ENCODE peak calls at places on chromosomes 12 and 14, in four cellular contexts. V is MCF 10A; I is activated T-helper 1 cell treated with anti-CD3 and anti-CD28 coated beads, Interleukin-2, amount 50 U/mL, for 16 hours; U is RWPE1. T is an unnamed sample.

GRCh38 chr14:66483322-66483721 is 2.8 kb upstream of the CCDC196 start:
- DNase-seq in V (peak; percentile 91), I (no peak), U (peak; percentile 9), T (no peak)

GRCh38 chr12:53575502-53576264 is 50.5 kb downstream of the ATF7 start:
- DNase-seq in V (peak; percentile 91), I (no peak), U (peak; percentile 84), T (no peak)

GRCh38 chr14:101097109-101097793 is 193.7 kb upstream of the RTL1 start:
- DNase-seq in V (no peak), I (no peak), U (no peak), T (no peak)

GRCh38 chr12:20696181-20696580 is 1.0 kb downstream of the SLCO1C1 start:
- DNase-seq in V (no peak), I (no peak), U (no peak), T (no peak)

GRCh38 chr14:101046071-101046470 is 142.5 kb upstream of the RTL1 start:
- DNase-seq in V (no peak), I (no peak), U (no peak), T (no peak)

GRCh38 chr12:17344649-17345048 is 738.7 kb upstream of the LMO3 start:
- DNase-seq in V (no peak), I (no peak), U (no peak), T (no peak)

GRCh38 chr12:22974865-22975264 is 349.9 kb downstream of the ETNK1 start:
- DNase-seq in V (peak; percentile 83), I (no peak), U (peak; percentile 67), T (no peak)

GRCh38 chr12:21451529-21451928 is 14.1 kb downstream of the PYROXD1 start:
- DNase-seq in V (no peak), I (no peak), U (no peak), T (no peak)

GRCh38 chr14:77991128-77991772 is 178.9 kb upstream of the NRXN3 start:
- DNase-seq in V (no peak), I (no peak), U (no peak), T (no peak)

GRCh38 chr14:36001936-36002335 is 174.6 kb downstream of the PTCSC3 start:
- DNase-seq in V (no peak), I (no peak), U (no peak), T (no peak)

GRCh38 chr12:102685841-102686240 is 205.5 kb upstream of the IGF1 start:
- DNase-seq in V (no peak), I (no peak), U (no peak), T (no peak)

GRCh38 chr12:39103552-39104165 is 198.3 kb upstream of the CPNE8 start:
- DNase-seq in V (peak; percentile 87), I (no peak), U (peak; percentile 80), T (peak; percentile 34)

GRCh38 chr12:88202500-88202899 is 60.4 kb downstream of the TMTC3 start:
- DNase-seq in V (no peak), I (no peak), U (no peak), T (no peak)

GRCh38 chr12:26010293-26010821 is 51.9 kb downstream of the RASSF8 start:
- DNase-seq in V (peak; percentile 79), I (no peak), U (peak; percentile 15), T (no peak)

GRCh38 chr14:79467837-79468236 is 743.5 kb downstream of the DIO2 start:
- DNase-seq in V (no peak), I (no peak), U (no peak), T (no peak)

GRCh38 chr12:47821346-47821706 is 1.6 kb upstream of the HDAC7 start:
- DNase-seq in V (no peak), I (no peak), U (no peak), T (no peak)

GRCh38 chr14:34038358-34039057 is 87.6 kb upstream of the EGLN3 start:
- DNase-seq in V (no peak), I (no peak), U (no peak), T (no peak)

GRCh38 chr12:123019841-123020138 is 39.3 kb downstream of the ARL6IP4 start:
- DNase-seq in V (no peak), I (no peak), U (no peak), T (no peak)

GRCh38 chr12:94909609-94910008 is 93.9 kb downstream of the NDUFA12 start:
- DNase-seq in V (no peak), I (no peak), U (no peak), T (no peak)

GRCh38 chr12:51270067-51270846 is at the start of gene SMAGP:
- DNase-seq in V (peak; percentile 44), I (peak; percentile 28), U (peak; percentile 44), T (peak; percentile 36)

GRCh38 chr12:48956279-48957140 is 777 bp downstream of the ARF3 start:
- DNase-seq in V (peak; percentile 98), I (no peak), U (peak; percentile 93), T (peak; percentile 89)

GRCh38 chr12:4763549-4763948 is 43.3 kb downstream of the GALNT8 start:
- DNase-seq in V (no peak), I (no peak), U (no peak), T (no peak)

GRCh38 chr12:75308279-75308678 is 21.8 kb downstream of the CAPS2 start:
- DNase-seq in V (no peak), I (no peak), U (no peak), T (no peak)

GRCh38 chr14:28823245-28823644 is 56.7 kb downstream of the FOXG1 start:
- DNase-seq in V (no peak), I (no peak), U (no peak), T (no peak)

GRCh38 chr14:29810657-29811056 is 117.0 kb downstream of the PRKD1 start:
- DNase-seq in V (peak; percentile 83), I (no peak), U (no peak), T (peak; percentile 84)

GRCh38 chr12:93020225-93020997 is 91.3 kb upstream of the EEA1 start:
- DNase-seq in V (no peak), I (no peak), U (no peak), T (peak; percentile 25)

GRCh38 chr14:22836301-22837058 is at the start of gene MMP14:
- DNase-seq in V (peak; percentile 78), I (no peak), U (peak; percentile 59), T (no peak)

GRCh38 chr14:88168498-88169165 is 154.4 kb downstream of the KCNK10 start:
- DNase-seq in V (peak; percentile 60), I (peak; percentile 28), U (no peak), T (no peak)

GRCh38 chr12:131133015-131133905 is 179.6 kb downstream of the ADGRD1 start:
- DNase-seq in V (peak; percentile 74), I (no peak), U (no peak), T (no peak)

GRCh38 chr14:52076334-52076733 is 7.5 kb upstream of the NID2 start:
- DNase-seq in V (peak; percentile 72), I (no peak), U (no peak), T (no peak)

GRCh38 chr12:30823140-30823669 is 68.5 kb upstream of the CAPRIN2 start:
- DNase-seq in V (no peak), I (no peak), U (no peak), T (no peak)

T was measured in COR-L47.